ENCODE peak calls at places on chromosome 3, in nine cellular contexts. D, N, J, F, P, Y, V, O and E are unnamed samples.

GRCh38 chr3:195239121-195239520 is 31.8 kb downstream of the XXYLT1 start:
- DNase-seq in D (no peak), N (no peak), J (no peak), F (peak; percentile 6), P (no peak), Y (no peak), V (peak; percentile 16), O (peak; percentile 19), E (no peak)

GRCh38 chr3:107540857-107541256 is 18.1 kb downstream of the BBX start:
- DNase-seq in D (no peak), N (no peak), J (no peak), F (no peak), P (no peak), Y (no peak), V (no peak), O (no peak), E (no peak)

GRCh38 chr3:42247576-42248027 is 18.4 kb downstream of the CCK start:
- DNase-seq in D (peak; percentile 67), N (no peak), J (peak; percentile 61), F (no peak), P (peak; percentile 59), Y (no peak), V (peak; percentile 50), O (no peak), E (peak; percentile 50)

GRCh38 chr3:49422379-49423248 is at the start of gene AMT:
- DNase-seq in D (no peak), N (no peak), J (no peak), F (peak; percentile 61), P (no peak), Y (no peak), V (peak; percentile 57), O (no peak), E (no peak)

GRCh38 chr3:29764059-29764458 is 483.2 kb downstream of the RBMS3 start:
- DNase-seq in D (peak; percentile 84), N (no peak), J (peak; percentile 35), F (no peak), P (no peak), Y (no peak), V (no peak), O (no peak), E (no peak)

GRCh38 chr3:86869536-86869935 is 121.4 kb downstream of the VGLL3 start:
- DNase-seq in D (no peak), N (no peak), J (no peak), F (no peak), P (no peak), Y (no peak), V (no peak), O (no peak), E (no peak)

GRCh38 chr3:147415337-147415736 is 6.2 kb downstream of the ZIC1 start:
- DNase-seq in D (peak; percentile 12), N (no peak), J (no peak), F (no peak), P (no peak), Y (no peak), V (no peak), O (no peak), E (no peak)

GRCh38 chr3:194575484-194576210 is 57.6 kb downstream of the TMEM44 start:
- DNase-seq in D (peak; percentile 61), N (no peak), J (no peak), F (no peak), P (no peak), Y (no peak), V (no peak), O (no peak), E (no peak)

GRCh38 chr3:46922426-46922825 is 44.9 kb downstream of the PTH1R start:
- DNase-seq in D (no peak), N (peak; percentile 38), J (no peak), F (no peak), P (no peak), Y (no peak), V (no peak), O (no peak), E (no peak)

GRCh38 chr3:69696365-69696764 is 42.9 kb upstream of the MITF start:
- DNase-seq in D (no peak), N (no peak), J (no peak), F (no peak), P (no peak), Y (no peak), V (no peak), O (no peak), E (no peak)

GRCh38 chr3:46214751-46215352 is 6.7 kb upstream of the CCR1 start:
- DNase-seq in D (no peak), N (no peak), J (no peak), F (no peak), P (no peak), Y (no peak), V (no peak), O (no peak), E (no peak)

GRCh38 chr3:139388961-139389551 is 391 bp downstream of the COPB2 start:
- DNase-seq in D (no peak), N (no peak), J (no peak), F (no peak), P (peak; percentile 47), Y (no peak), V (no peak), O (no peak), E (no peak)

GRCh38 chr3:195227871-195228270 is 43.1 kb downstream of the XXYLT1 start:
- DNase-seq in D (no peak), N (peak; percentile 37), J (no peak), F (peak; percentile 6), P (no peak), Y (no peak), V (no peak), O (peak; percentile 61), E (no peak)

GRCh38 chr3:12393894-12394293 is 90.4 kb upstream of the TSEN2 start:
- DNase-seq in D (no peak), N (no peak), J (no peak), F (no peak), P (no peak), Y (no peak), V (no peak), O (no peak), E (peak; percentile 16)

GRCh38 chr3:8532251-8532831 is 30.7 kb downstream of the LMCD1 start:
- DNase-seq in D (peak; percentile 66), N (peak; percentile 79), J (no peak), F (no peak), P (no peak), Y (no peak), V (no peak), O (no peak), E (no peak)

GRCh38 chr3:64224826-64225606 is at the start of gene PRICKLE2:
- DNase-seq in D (peak; percentile 96), N (peak; percentile 90), J (peak; percentile 95), F (peak; percentile 80), P (no peak), Y (no peak), V (peak; percentile 61), O (peak; percentile 94), E (peak; percentile 81)

DNA sequence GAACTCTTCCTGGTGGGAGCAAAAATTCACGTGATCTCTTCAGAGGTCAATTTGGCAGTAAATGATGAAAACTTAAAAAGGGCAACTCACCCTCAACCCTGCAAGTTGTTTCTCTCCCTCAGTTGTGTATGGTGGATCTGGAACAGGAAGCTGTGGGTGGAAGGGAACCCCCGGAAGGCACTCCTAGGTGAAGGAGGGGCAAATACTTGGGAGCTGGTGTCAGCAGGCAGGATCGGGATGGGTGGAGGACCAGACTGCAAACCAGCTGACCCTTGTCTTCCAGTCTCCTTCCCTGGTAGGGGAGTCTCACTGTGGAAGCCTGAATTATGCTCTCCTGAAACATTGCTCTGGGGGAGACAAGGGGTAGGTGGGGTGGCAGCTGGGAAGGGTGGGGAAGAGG is 33.5 kb downstream of the PRR23E start:
- DNase-seq in D (no peak), N (no peak), J (no peak), F (no peak), P (no peak), Y (no peak), V (no peak), O (no peak), E (peak; percentile 74)
- H3K27ac ChIP-seq in D (no peak overlapping the region), N (no peak overlapping the region), J (no peak overlapping the region), F (no peak overlapping the region), P (no peak overlapping the region), Y (peak overlapping the region; percentile 59), V (no peak overlapping the region), O (no peak overlapping the region), E (no peak overlapping the region)

DNA sequence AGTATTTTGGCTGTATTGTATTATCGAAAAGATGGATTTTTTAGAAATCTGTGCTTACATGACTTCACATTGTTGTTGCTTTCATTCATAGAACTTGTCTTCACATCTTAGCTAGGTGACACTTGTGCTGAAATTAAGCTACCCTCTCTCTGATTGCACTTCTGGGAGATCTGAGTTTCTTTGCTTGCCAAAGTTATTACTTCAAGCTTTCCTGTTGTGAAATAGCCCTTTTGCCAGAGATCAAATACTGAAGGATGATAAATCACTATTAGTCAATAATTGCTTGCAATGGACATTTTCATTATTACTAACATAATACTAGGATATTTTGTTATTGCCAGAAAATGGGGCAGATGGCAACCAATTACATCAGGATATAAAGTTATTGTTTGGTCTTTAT is 34.7 kb downstream of the PIK3CA start:
- DNase-seq in D (no peak), N (no peak), J (no peak), F (no peak), P (no peak), Y (no peak), V (no peak), O (no peak), E (no peak)
- H3K27ac ChIP-seq in D (no peak overlapping the region), N (peak overlapping the region; percentile 75), J (no peak overlapping the region), F (no peak overlapping the region), P (no peak overlapping the region), Y (no peak overlapping the region), V (no peak overlapping the region), O (peak overlapping the region; percentile 87), E (no peak overlapping the region)

GRCh38 chr3:53787016-53787415 is 59.2 kb downstream of the CHDH start:
- DNase-seq in D (no peak), N (no peak), J (no peak), F (no peak), P (no peak), Y (no peak), V (no peak), O (no peak), E (no peak)
- H3K27ac ChIP-seq in D (no peak overlapping the region), N (no peak overlapping the region), J (no peak overlapping the region), F (no peak overlapping the region), P (no peak overlapping the region), Y (no peak overlapping the region), V (no peak overlapping the region), O (no peak overlapping the region), E (no peak overlapping the region)

GRCh38 chr3:113536627-113537101 is 4.3 kb downstream of the SIDT1 start:
- DNase-seq in D (no peak), N (no peak), J (peak; percentile 10), F (no peak), P (no peak), Y (no peak), V (peak; percentile 70), O (no peak), E (peak; percentile 75)

GRCh38 chr3:113535898-113536297 is 3.5 kb downstream of the SIDT1 start:
- DNase-seq in D (no peak), N (no peak), J (no peak), F (no peak), P (no peak), Y (no peak), V (no peak), O (no peak), E (no peak)

GRCh38 chr3:113534365-113534764 is 2.0 kb downstream of the SIDT1 start:
- DNase-seq in D (no peak), N (no peak), J (no peak), F (no peak), P (no peak), Y (no peak), V (no peak), O (no peak), E (no peak)

GRCh38 chr3:113533534-113533892 is 1.2 kb downstream of the SIDT1 start:
- DNase-seq in D (no peak), N (no peak), J (no peak), F (no peak), P (peak; percentile 68), Y (no peak), V (no peak), O (no peak), E (no peak)

GRCh38 chr3:113537155-113537554 is 4.8 kb downstream of the SIDT1 start:
- DNase-seq in D (no peak), N (no peak), J (no peak), F (no peak), P (no peak), Y (no peak), V (no peak), O (no peak), E (no peak)
- H3K27ac ChIP-seq in D (no peak overlapping the region), N (no peak overlapping the region), J (no peak overlapping the region), F (no peak overlapping the region), P (no peak overlapping the region), Y (peak overlapping the region; percentile 71), V (peak overlapping the region; percentile 67), O (no peak overlapping the region), E (no peak overlapping the region)